ENCODE peak calls at places on chromosomes 4 and X, in five cellular contexts. C is lower lobe of right lung, X is foreskin fibroblast, A is H9, B is mucosa of descending colon. Q is an unnamed sample.
A peak's percentile ranks its signal among the peaks of the same experiment; 100 is the strongest.

GRCh38 chr4:167524091-167524490 is 289.8 kb upstream of the SPOCK3 start:
- DNase-seq in C (no peak), X (no peak), A (no peak), B (no peak), Q (no peak)

GRCh38 chr4:89164400-89164799 is 53.1 kb downstream of the TIGD2 start:
- DNase-seq in C (no peak), X (peak; percentile 10), A (no peak), B (no peak), Q (no peak)

GRCh38 chrX:85964744-85965143 is 82.6 kb downstream of the CHM start:
- DNase-seq in C (no peak), X (peak; percentile 39), A (no peak), B (no peak), Q (no peak)

GRCh38 chrX:41259516-41259915 is 74.4 kb upstream of the DDX3X start:
- DNase-seq in C (no peak), X (peak; percentile 81), A (peak; percentile 52), B (no peak), Q (no peak)

GRCh38 chrX:19907794-19908193 is 20.4 kb upstream of the SH3KBP1 start:
- DNase-seq in C (no peak), X (no peak), A (no peak), B (no peak), Q (no peak)

GRCh38 chr4:86092684-86093083 is 267.2 kb downstream of the MAPK10 start:
- DNase-seq in C (no peak), X (peak; percentile 85), A (no peak), B (no peak), Q (no peak)

GRCh38 chr4:113594231-113594556 is 167.3 kb downstream of the CAMK2D start:
- DNase-seq in C (no peak), X (no peak), A (no peak), B (no peak), Q (no peak)

GRCh38 chr4:189124149-189124758 is 816.4 kb upstream of the FRG1 start:
- DNase-seq in C (no peak), X (peak; percentile 79), A (no peak), B (no peak), Q (peak; percentile 40)

GRCh38 chrX:18401848-18402213 is 23.6 kb upstream of the CDKL5 start:
- DNase-seq in C (no peak), X (no peak), A (no peak), B (no peak), Q (no peak)

GRCh38 chrX:141945415-141945814 is 41.7 kb downstream of the MAGEC1 start:
- DNase-seq in C (no peak), X (no peak), A (no peak), B (no peak), Q (no peak)

GRCh38 chrX:44872319-44872816 is 620 bp upstream of the KDM6A start:
- DNase-seq in C (no peak), X (peak; percentile 47), A (no peak), B (no peak), Q (no peak)

GRCh38 chr4:108249397-108249796 is 80.7 kb upstream of the LEF1 start:
- DNase-seq in C (no peak), X (no peak), A (no peak), B (no peak), Q (no peak)

GRCh38 chr4:55635282-55635681 is 816 bp downstream of the NMU start:
- DNase-seq in C (no peak), X (peak; percentile 7), A (peak; percentile 32), B (no peak), Q (no peak)

GRCh38 chr4:123398803-123399637 is 2.4 kb downstream of the SPRY1 start:
- DNase-seq in C (peak; percentile 83), X (peak; percentile 81), A (peak; percentile 45), B (peak; percentile 78), Q (peak; percentile 47)

GRCh38 chr4:185127021-185127925 is 15.8 kb upstream of the SLC25A4 start:
- DNase-seq in C (peak; percentile 53), X (peak; percentile 47), A (peak; percentile 64), B (no peak), Q (no peak)

GRCh38 chrX:71996826-71997225 is 86.2 kb downstream of the NHSL2 start:
- DNase-seq in C (no peak), X (peak; percentile 44), A (peak; percentile 74), B (peak; percentile 50), Q (no peak)

GRCh38 chrX:7215842-7216241 is 67.9 kb upstream of the PUDP start:
- DNase-seq in C (no peak), X (peak; percentile 71), A (no peak), B (no peak), Q (no peak)

GRCh38 chr4:41287005-41287404 is 30.3 kb downstream of the UCHL1 start:
- DNase-seq in C (no peak), X (peak; percentile 15), A (no peak), B (no peak), Q (no peak)

DNA sequence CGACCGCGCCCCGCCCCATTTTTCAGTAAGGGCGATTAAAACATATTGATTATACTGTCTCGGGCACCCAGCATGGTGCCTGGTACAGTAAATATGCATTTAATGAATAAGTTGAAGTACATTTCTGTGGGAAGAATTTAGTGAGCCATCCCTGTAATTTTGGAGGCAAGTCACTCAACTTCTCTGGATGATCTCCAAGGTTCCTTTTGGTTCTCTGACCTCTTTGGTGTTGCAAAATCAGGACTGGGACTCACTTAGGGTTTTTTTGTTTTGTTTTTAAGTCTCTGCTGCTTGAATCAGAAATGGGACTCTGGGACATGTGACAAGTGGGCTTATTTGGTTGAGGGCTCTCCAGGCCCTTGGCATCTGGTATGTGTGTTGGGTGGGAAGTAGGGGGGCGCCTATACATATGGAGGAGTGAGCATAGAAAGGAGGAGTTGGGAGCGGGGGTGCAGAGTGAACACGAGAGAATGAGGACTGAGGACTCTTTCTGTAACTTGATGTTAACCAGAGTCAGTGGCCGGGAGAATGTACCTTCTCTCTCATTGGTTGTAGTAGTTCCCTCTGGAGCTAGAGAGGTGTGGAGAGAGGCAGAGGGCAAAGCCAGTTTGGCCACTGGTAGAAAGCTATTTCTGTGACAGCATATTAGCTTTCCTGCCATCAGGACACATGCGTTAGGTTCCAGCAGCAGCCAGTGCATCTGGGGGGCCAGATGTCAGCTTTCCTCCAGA is 1.9 kb downstream of the ARHGAP10 start:
- DNase-seq in C (no peak), X (peak; percentile 86), A (no peak), B (no peak), Q (no peak)
- TF ChIP-seq CTCF in C (no peak), X (no peak), A (peak; percentile 12), B (no peak), Q (no peak)

DNA sequence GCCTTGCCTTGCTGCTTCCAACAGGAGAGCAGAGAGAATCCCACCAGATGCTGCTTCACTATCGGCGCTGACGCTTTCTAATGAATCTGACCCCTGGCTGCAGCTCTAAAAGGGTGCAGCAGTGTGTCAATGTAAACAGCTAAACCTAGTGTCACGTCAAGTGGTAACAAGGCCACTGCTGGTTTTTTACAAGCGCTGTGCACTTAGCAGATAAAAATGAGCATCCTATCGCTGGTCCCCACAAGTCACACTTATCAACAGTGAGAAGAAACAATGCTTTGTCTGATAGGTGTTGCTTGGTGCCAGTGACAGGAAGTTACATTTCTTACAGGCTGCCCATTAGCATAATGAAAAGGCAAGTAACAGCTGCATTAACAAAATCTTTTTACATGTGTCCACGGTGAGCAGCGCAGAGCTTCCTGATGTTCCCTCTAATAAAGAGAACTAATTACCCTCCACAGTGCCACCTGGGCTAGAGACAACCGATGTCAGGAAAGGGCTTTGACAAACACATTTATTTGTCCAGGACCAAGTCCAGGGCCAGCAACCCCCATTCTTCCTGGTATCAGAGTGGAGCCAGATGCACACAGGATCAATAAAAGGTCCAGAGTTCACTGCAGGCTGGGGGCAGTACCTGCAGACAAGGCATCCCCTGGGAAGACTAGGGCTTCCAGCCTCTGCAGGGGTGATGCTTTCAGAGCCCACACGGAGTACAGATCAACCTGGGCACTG is 176.0 kb downstream of the MGST2 start:
- DNase-seq in C (no peak), X (no peak), A (no peak), B (no peak), Q (no peak)
- TF ChIP-seq CTCF in C (no peak), X (no peak), A (peak; percentile 26), B (no peak), Q (peak; percentile 33)

GRCh38 chr4:61588621-61589020 is 388.5 kb downstream of the ADGRL3 start:
- DNase-seq in C (no peak), X (no peak), A (no peak), B (no peak), Q (no peak)

DNA sequence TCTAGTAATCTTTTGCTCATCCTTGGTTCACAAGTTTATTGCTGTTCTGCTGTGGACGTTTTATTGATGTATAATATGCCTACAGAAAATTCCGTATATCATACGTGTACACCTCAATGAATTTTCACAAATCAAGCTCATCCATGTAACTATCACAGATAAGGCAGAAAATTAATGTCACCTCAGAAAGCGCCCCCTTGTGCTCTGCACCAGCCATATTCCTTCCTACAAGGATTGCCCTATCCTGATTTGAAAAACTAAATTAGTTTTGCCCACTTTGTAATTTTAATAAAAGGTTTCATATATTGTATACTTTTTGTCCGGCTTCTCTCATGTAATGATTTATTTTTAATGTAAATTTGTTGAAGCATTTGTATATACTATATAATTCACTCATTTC is 390.8 kb downstream of the ADGRL3 start:
- DNase-seq in C (no peak), X (no peak), A (no peak), B (no peak), Q (no peak)
- TF ChIP-seq CTCF in C (no peak), X (no peak), A (peak; percentile 79), B (no peak), Q (peak; percentile 36)

DNA sequence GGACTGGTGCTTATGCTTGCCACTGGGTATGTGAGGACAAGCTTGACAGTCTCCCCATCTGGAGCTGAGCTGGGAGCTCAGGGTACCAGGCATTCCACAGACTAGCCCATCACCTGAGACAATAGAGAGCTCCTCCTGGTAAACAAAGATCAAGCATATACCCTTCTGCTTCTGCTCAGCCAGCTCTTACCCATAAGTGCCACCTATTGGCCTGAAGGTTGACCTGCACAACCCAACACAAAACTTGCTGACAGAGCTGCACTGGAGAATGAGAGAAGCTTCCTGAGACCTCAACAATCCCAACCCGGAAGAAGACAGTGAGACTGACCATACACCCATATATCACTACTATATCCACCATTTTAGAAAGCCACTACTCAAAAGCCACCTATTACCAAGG is 1049.2 kb upstream of the INTU start:
- DNase-seq in C (no peak), X (peak; percentile 23), A (peak; percentile 79), B (no peak), Q (no peak)
- TF ChIP-seq CTCF in C (no peak), X (peak; percentile 39), A (peak; percentile 65), B (no peak), Q (peak; percentile 36)

Q was measured in neural crest cell.